ENCODE peak calls at places on chromosomes 12 and 14, in ten cellular contexts. N is IMR-90, M is Caco-2, Y is mesothelial cell of epicardium, Z is GM23338, L is hepatocyte, S is cardiac muscle cell, V is fibroblast of pulmonary artery, A is AG04450, Q is left ventricle myocardium inferior. U is an unnamed sample.

GRCh38 chr14:54627718-54628345 is 60.9 kb downstream of the SAMD4A start:
- DNase-seq in S (peak), Q (peak), N (peak), Z (peak), V (peak), A (no peak), Y (no peak), L (peak), M (no peak), U (no peak)

GRCh38 chr12:131121705-131122405 is 168.1 kb downstream of the ADGRD1 start:
- DNase-seq in Z (no peak), Y (no peak), Q (no peak), N (no peak), V (no peak), A (no peak), M (peak), L (no peak), S (no peak), U (peak)

GRCh38 chr14:41872906-41873305 is 266.2 kb downstream of the LRFN5 start:
- DNase-seq in A (peak), M (no peak), L (no peak), Y (no peak), N (peak), S (peak), V (peak), Q (no peak), Z (no peak), U (no peak)

GRCh38 chr12:123720141-123720814 is 8.1 kb downstream of the ATP6V0A2 start:
- DNase-seq in L (no peak), Z (no peak), A (no peak), N (no peak), Q (no peak), Y (no peak), S (no peak), M (no peak), V (no peak), U (no peak)

GRCh38 chr14:65879218-65880009 is 466.9 kb downstream of the FUT8 start:
- DNase-seq in N (peak), V (peak), M (no peak), Y (no peak), Z (no peak), A (peak), S (peak), Q (no peak), L (no peak), U (no peak)

GRCh38 chr12:90958995-90959394 is 4.0 kb upstream of the CCER1 start:
- DNase-seq in Y (no peak), A (no peak), M (no peak), L (no peak), Q (no peak), N (peak), S (peak), V (peak), Z (no peak), U (no peak)

GRCh38 chr14:95432152-95433093 is 84.0 kb downstream of the SYNE3 start:
- DNase-seq in A (no peak), S (peak), Y (peak), L (peak), M (no peak), Z (peak), N (peak), Q (peak), V (peak), U (no peak)

GRCh38 chr12:112837629-112838191 is 46.2 kb downstream of the RPH3A start:
- DNase-seq in L (peak), V (peak), S (peak), N (peak), Q (no peak), M (no peak), A (no peak), Y (no peak), Z (no peak), U (no peak)

GRCh38 chr14:105878125-105878524 is 351.7 kb downstream of the TMEM121 start:
- DNase-seq in A (no peak), N (no peak), M (peak), S (no peak), Z (no peak), V (no peak), Y (peak), L (no peak), Q (peak), U (peak)

GRCh38 chr12:57775563-57776246 is 3.3 kb downstream of the EEF1AKMT3 start:
- DNase-seq in A (no peak), S (no peak), Z (peak), V (no peak), M (no peak), Q (no peak), N (no peak), Y (no peak), L (no peak), U (no peak)

GRCh38 chr12:130765186-130765659 is 49.1 kb upstream of the RIMBP2 start:
- DNase-seq in N (peak), Z (no peak), S (no peak), Y (no peak), L (no peak), A (no peak), M (no peak), Q (no peak), V (peak), U (no peak)

GRCh38 chr14:64502476-64503183 is 1.0 kb downstream of the ZBTB25 start:
- DNase-seq in Y (no peak), V (peak), S (peak), Q (no peak), Z (peak), A (no peak), N (peak), L (peak), M (no peak), U (no peak)

GRCh38 chr12:47905313-47905730 is 528 bp upstream of the VDR start:
- DNase-seq in Z (peak), V (no peak), L (peak), S (no peak), Y (no peak), A (no peak), Q (peak), N (no peak), M (peak), U (no peak)

GRCh38 chr12:579450-580110 is 83.7 kb downstream of the NINJ2 start:
- DNase-seq in M (peak), N (no peak), S (no peak), A (no peak), Q (no peak), Y (no peak), L (no peak), V (no peak), Z (no peak), U (no peak)
- TF ChIP-seq CTCF in M (no peak), N (no peak), S (no peak), A (no peak), Q (no peak), Y (no peak), L (no peak), V (no peak), Z (no peak), U (no peak)

GRCh38 chr12:88946377-88946997 is 366.2 kb upstream of the KITLG start:
- DNase-seq in Y (no peak), V (peak), Q (no peak), Z (no peak), L (no peak), S (peak), N (peak), M (no peak), A (no peak), U (no peak)
- TF ChIP-seq CTCF in Y (no peak), V (peak), Q (peak), Z (no peak), L (no peak), S (peak), N (peak), M (no peak), A (peak), U (no peak)

GRCh38 chr14:68655961-68656360 is 136.9 kb downstream of the ZFP36L1 start:
- DNase-seq in Y (no peak), N (no peak), L (peak), A (no peak), Z (no peak), M (peak), V (no peak), Q (no peak), S (no peak), U (no peak)
- TF ChIP-seq CTCF in Y (no peak), N (no peak), L (peak), A (no peak), Z (no peak), M (no peak), V (no peak), Q (peak), S (no peak), U (no peak)

GRCh38 chr12:38911611-38912010 is 6.2 kb upstream of the CPNE8 start:
- DNase-seq in V (no peak), A (no peak), Z (peak), L (peak), Q (no peak), Y (no peak), S (peak), M (no peak), N (no peak), U (no peak)
- TF ChIP-seq CTCF in V (no peak), A (no peak), Z (peak), L (peak), Q (peak), Y (no peak), S (peak), M (no peak), N (no peak), U (no peak)